ENCODE peak calls at places on chromosome 10, in six cellular contexts. One of them, this sample, is unnamed.
A peak's percentile ranks its signal among the peaks of the same experiment; 100 is the strongest.

GRCh38 chr10:19913987-19914386 is 97.8 kb downstream of the PLXDC2 start:
- DNase-seq in MM.1S: no peak
- DNase-seq in PC-9: no peak
- DNase-seq in suprapubic skin: no peak
- DNase-seq in transverse colon: no peak
- DNase-seq in gastrocnemius medialis: no peak
- DNase-seq in this sample: no peak

GRCh38 chr10:63630928-63631685 is 109.9 kb downstream of the REEP3 start:
- DNase-seq in MM.1S: no peak
- DNase-seq in PC-9: no peak
- DNase-seq in suprapubic skin: no peak
- DNase-seq in transverse colon: no peak
- DNase-seq in gastrocnemius medialis: no peak
- DNase-seq in this sample: no peak

GRCh38 chr10:132479024-132479602 is 58.5 kb upstream of the INPP5A start:
- DNase-seq in MM.1S: no peak
- DNase-seq in PC-9: no peak
- DNase-seq in suprapubic skin: peak; percentile 50
- DNase-seq in transverse colon: no peak
- DNase-seq in gastrocnemius medialis: peak; percentile 13
- DNase-seq in this sample: no peak

GRCh38 chr10:3720228-3721019 is 64.6 kb downstream of the KLF6 start:
- DNase-seq in MM.1S: no peak
- DNase-seq in PC-9: no peak
- DNase-seq in suprapubic skin: peak; percentile 84
- DNase-seq in transverse colon: peak; percentile 23
- DNase-seq in gastrocnemius medialis: peak; percentile 91
- DNase-seq in this sample: peak; percentile 71

GRCh38 chr10:124093076-124093773 is at the start of gene CHST15:
- DNase-seq in MM.1S: peak; percentile 86
- DNase-seq in PC-9: peak; percentile 65
- DNase-seq in suprapubic skin: no peak
- DNase-seq in transverse colon: peak; percentile 46
- DNase-seq in gastrocnemius medialis: peak; percentile 36
- DNase-seq in this sample: peak; percentile 91

GRCh38 chr10:71964669-71965515 is 697 bp downstream of the CHST3 start:
- DNase-seq in MM.1S: no peak
- DNase-seq in PC-9: peak; percentile 43
- DNase-seq in suprapubic skin: peak; percentile 89
- DNase-seq in transverse colon: peak; percentile 44
- DNase-seq in gastrocnemius medialis: peak; percentile 60
- DNase-seq in this sample: peak; percentile 71

GRCh38 chr10:77159538-77160110 is 478.0 kb downstream of the KCNMA1 start:
- DNase-seq in MM.1S: no peak
- DNase-seq in PC-9: no peak
- DNase-seq in suprapubic skin: no peak
- DNase-seq in transverse colon: no peak
- DNase-seq in gastrocnemius medialis: no peak
- DNase-seq in this sample: no peak

GRCh38 chr10:114309111-114309651 is 70.1 kb downstream of the VWA2 start:
- DNase-seq in MM.1S: no peak
- DNase-seq in PC-9: no peak
- DNase-seq in suprapubic skin: peak; percentile 20
- DNase-seq in transverse colon: no peak
- DNase-seq in gastrocnemius medialis: no peak
- DNase-seq in this sample: no peak

GRCh38 chr10:67114945-67115344 is 189.1 kb downstream of the LRRTM3 start:
- DNase-seq in MM.1S: no peak
- DNase-seq in PC-9: no peak
- DNase-seq in suprapubic skin: no peak
- DNase-seq in transverse colon: no peak
- DNase-seq in gastrocnemius medialis: no peak
- DNase-seq in this sample: no peak

GRCh38 chr10:66860376-66860945 is 65.4 kb upstream of the LRRTM3 start:
- DNase-seq in MM.1S: no peak
- DNase-seq in PC-9: no peak
- DNase-seq in suprapubic skin: no peak
- DNase-seq in transverse colon: no peak
- DNase-seq in gastrocnemius medialis: no peak
- DNase-seq in this sample: no peak

GRCh38 chr10:92405006-92405924 is 114.3 kb downstream of the MARCHF5 start:
- DNase-seq in MM.1S: no peak
- DNase-seq in PC-9: no peak
- DNase-seq in suprapubic skin: no peak
- DNase-seq in transverse colon: no peak
- DNase-seq in gastrocnemius medialis: no peak
- DNase-seq in this sample: no peak

GRCh38 chr10:122853665-122854313 is 8.1 kb upstream of the CUZD1 start:
- DNase-seq in MM.1S: no peak
- DNase-seq in PC-9: no peak
- DNase-seq in suprapubic skin: no peak
- DNase-seq in transverse colon: no peak
- DNase-seq in gastrocnemius medialis: no peak
- DNase-seq in this sample: no peak

GRCh38 chr10:103193107-103193819 is at the start of gene NT5C2:
- DNase-seq in MM.1S: peak; percentile 78
- DNase-seq in PC-9: peak; percentile 60
- DNase-seq in suprapubic skin: peak; percentile 81
- DNase-seq in transverse colon: peak; percentile 88
- DNase-seq in gastrocnemius medialis: peak; percentile 80
- DNase-seq in this sample: peak; percentile 89

GRCh38 chr10:131517781-131518180 is 206.3 kb upstream of the TCERG1L start:
- DNase-seq in MM.1S: no peak
- DNase-seq in PC-9: no peak
- DNase-seq in suprapubic skin: no peak
- DNase-seq in transverse colon: no peak
- DNase-seq in gastrocnemius medialis: no peak
- DNase-seq in this sample: no peak

GRCh38 chr10:94288361-94289116 is 74.2 kb downstream of the NOC3L start:
- DNase-seq in MM.1S: no peak
- DNase-seq in PC-9: no peak
- DNase-seq in suprapubic skin: no peak
- DNase-seq in transverse colon: no peak
- DNase-seq in gastrocnemius medialis: no peak
- DNase-seq in this sample: no peak

GRCh38 chr10:13617146-13617545 is 30.4 kb downstream of the PRPF18 start:
- DNase-seq in MM.1S: no peak
- DNase-seq in PC-9: no peak
- DNase-seq in suprapubic skin: no peak
- DNase-seq in transverse colon: no peak
- DNase-seq in gastrocnemius medialis: no peak
- DNase-seq in this sample: no peak

GRCh38 chr10:99921948-99922347 is 87.8 kb downstream of the DNMBP start:
- DNase-seq in MM.1S: no peak
- DNase-seq in PC-9: peak; percentile 46
- DNase-seq in suprapubic skin: no peak
- DNase-seq in transverse colon: no peak
- DNase-seq in gastrocnemius medialis: no peak
- DNase-seq in this sample: peak; percentile 87

GRCh38 chr10:63711866-63712716 is 190.9 kb downstream of the REEP3 start:
- DNase-seq in MM.1S: no peak
- DNase-seq in PC-9: peak; percentile 98
- DNase-seq in suprapubic skin: peak; percentile 96
- DNase-seq in transverse colon: peak; percentile 95
- DNase-seq in gastrocnemius medialis: peak; percentile 97
- DNase-seq in this sample: peak; percentile 95

GRCh38 chr10:101047961-101048892 is 13.6 kb upstream of the KAZALD1 start:
- DNase-seq in MM.1S: no peak
- DNase-seq in PC-9: no peak
- DNase-seq in suprapubic skin: no peak
- DNase-seq in transverse colon: peak; percentile 26
- DNase-seq in gastrocnemius medialis: no peak
- DNase-seq in this sample: no peak

DNA sequence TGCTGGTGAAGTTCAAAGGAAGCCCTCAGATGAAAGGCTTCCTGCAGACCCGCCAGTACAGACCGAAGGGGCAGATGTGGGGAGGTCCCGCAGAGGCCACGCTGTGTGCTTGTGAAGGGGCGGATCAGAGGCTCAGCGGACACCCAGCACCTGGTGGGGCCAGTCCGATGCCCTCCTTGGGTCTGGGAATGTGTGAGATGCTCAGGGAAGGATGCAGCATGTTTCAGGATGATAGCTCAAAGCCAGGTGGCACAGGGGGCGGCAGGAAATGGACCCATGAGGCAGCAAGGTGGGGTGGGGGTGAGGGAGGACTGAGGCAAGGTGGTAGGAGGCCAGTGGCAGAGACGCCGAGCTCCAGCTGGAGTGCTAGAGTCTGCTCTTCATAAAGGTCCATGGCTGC is 27.9 kb upstream of the HSPA12A start:
- DNase-seq in MM.1S: no peak
- DNase-seq in PC-9: no peak
- DNase-seq in suprapubic skin: peak; percentile 61
- DNase-seq in transverse colon: no peak
- DNase-seq in gastrocnemius medialis: no peak
- DNase-seq in this sample: no peak
- H3K27ac ChIP-seq in MM.1S: no peak overlapping the region
- H3K27ac ChIP-seq in PC-9: no peak overlapping the region
- H3K27ac ChIP-seq in suprapubic skin: no peak overlapping the region
- H3K27ac ChIP-seq in transverse colon: no peak overlapping the region
- H3K27ac ChIP-seq in gastrocnemius medialis: no peak overlapping the region
- H3K27ac ChIP-seq in this sample: peak overlapping the region; percentile 89

GRCh38 chr10:43197834-43198681 is 59.8 kb downstream of the CSGALNACT2 start:
- DNase-seq in MM.1S: no peak
- DNase-seq in PC-9: no peak
- DNase-seq in suprapubic skin: no peak
- DNase-seq in transverse colon: no peak
- DNase-seq in gastrocnemius medialis: peak; percentile 7
- DNase-seq in this sample: no peak
- TF ChIP-seq CTCF in MM.1S: peak; percentile 41
- TF ChIP-seq CTCF in PC-9: peak; percentile 58
- TF ChIP-seq CTCF in suprapubic skin: no peak
- TF ChIP-seq CTCF in transverse colon: no peak
- TF ChIP-seq CTCF in gastrocnemius medialis: no peak
- TF ChIP-seq CTCF in this sample: no peak

GRCh38 chr10:78932861-78933260 is 135.9 kb upstream of the ZMIZ1 start:
- DNase-seq in MM.1S: no peak
- DNase-seq in PC-9: no peak
- DNase-seq in suprapubic skin: no peak
- DNase-seq in transverse colon: no peak
- DNase-seq in gastrocnemius medialis: no peak
- DNase-seq in this sample: no peak
- H3K27ac ChIP-seq in MM.1S: no peak overlapping the region
- H3K27ac ChIP-seq in PC-9: peak overlapping the region; percentile 50
- H3K27ac ChIP-seq in suprapubic skin: no peak overlapping the region
- H3K27ac ChIP-seq in transverse colon: no peak overlapping the region
- H3K27ac ChIP-seq in gastrocnemius medialis: no peak overlapping the region
- H3K27ac ChIP-seq in this sample: no peak overlapping the region

GRCh38 chr10:7826971-7827370 is 8.7 kb downstream of the TAF3 start:
- DNase-seq in MM.1S: no peak
- DNase-seq in PC-9: no peak
- DNase-seq in suprapubic skin: no peak
- DNase-seq in transverse colon: no peak
- DNase-seq in gastrocnemius medialis: no peak
- DNase-seq in this sample: peak; percentile 25
- TF ChIP-seq CTCF in MM.1S: no peak
- TF ChIP-seq CTCF in PC-9: no peak
- TF ChIP-seq CTCF in suprapubic skin: no peak
- TF ChIP-seq CTCF in transverse colon: no peak
- TF ChIP-seq CTCF in gastrocnemius medialis: no peak
- TF ChIP-seq CTCF in this sample: no peak

DNA sequence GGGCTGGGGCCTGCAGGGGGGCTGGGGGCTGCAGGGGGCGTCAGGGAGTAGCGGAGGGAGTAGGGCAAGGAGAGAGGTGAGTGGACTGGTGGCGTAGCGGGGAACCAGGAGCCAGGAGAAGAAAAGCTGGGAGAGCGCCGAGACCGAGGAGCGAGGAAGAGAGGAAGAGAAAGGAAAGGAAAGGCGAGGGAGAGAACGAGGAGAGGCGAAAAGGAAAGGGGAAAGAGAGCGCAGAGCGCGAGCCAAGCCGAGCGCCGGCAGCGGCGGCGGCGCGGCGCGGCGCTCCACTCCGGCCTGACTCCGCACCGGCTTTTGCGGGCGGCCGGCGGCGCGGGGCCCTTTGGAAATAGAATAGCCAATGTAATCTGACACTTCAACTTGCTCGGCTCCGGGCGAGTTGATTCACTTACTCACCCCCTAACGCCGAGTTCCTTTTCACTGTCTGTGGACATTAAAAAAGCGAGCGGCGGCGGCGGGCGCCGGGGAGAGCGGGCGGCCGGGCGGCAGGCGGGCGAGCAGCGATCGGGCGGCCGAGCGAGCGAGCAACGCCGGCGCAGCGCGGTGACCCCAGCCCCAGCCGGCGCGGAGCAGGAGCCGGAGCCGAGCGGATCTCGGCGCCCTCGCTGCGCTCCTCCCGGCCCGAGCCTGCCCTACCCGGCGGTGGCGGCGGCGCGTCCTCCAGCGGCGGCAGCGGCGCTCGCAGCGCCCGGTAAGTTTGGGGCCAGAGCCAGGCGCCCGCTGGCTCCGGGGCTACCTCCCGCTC is at the start of gene ZMIZ1:
- DNase-seq in MM.1S: peak; percentile 89
- DNase-seq in PC-9: peak; percentile 93
- DNase-seq in suprapubic skin: peak; percentile 94
- DNase-seq in transverse colon: peak; percentile 91
- DNase-seq in gastrocnemius medialis: peak; percentile 91
- DNase-seq in this sample: peak; percentile 96
- H3K27ac ChIP-seq in MM.1S: peak within 1 kb of the TSS; percentile 39
- H3K27ac ChIP-seq in PC-9: peak within 1 kb of the TSS; percentile 33
- H3K27ac ChIP-seq in suprapubic skin: peak within 1 kb of the TSS; percentile 98
- H3K27ac ChIP-seq in transverse colon: peak within 1 kb of the TSS; percentile 98
- H3K27ac ChIP-seq in gastrocnemius medialis: peak within 1 kb of the TSS; percentile 98
- H3K27ac ChIP-seq in this sample: peak within 1 kb of the TSS; percentile 100

GRCh38 chr10:48649349-48649944 is 35.2 kb upstream of the WDFY4 start:
- DNase-seq in MM.1S: no peak
- DNase-seq in PC-9: no peak
- DNase-seq in suprapubic skin: no peak
- DNase-seq in transverse colon: no peak
- DNase-seq in gastrocnemius medialis: no peak
- DNase-seq in this sample: no peak
- TF ChIP-seq CTCF in MM.1S: no peak
- TF ChIP-seq CTCF in PC-9: no peak
- TF ChIP-seq CTCF in suprapubic skin: no peak
- TF ChIP-seq CTCF in transverse colon: no peak
- TF ChIP-seq CTCF in gastrocnemius medialis: no peak
- TF ChIP-seq CTCF in this sample: no peak

GRCh38 chr10:86673827-86674581 is 5.7 kb downstream of the LDB3 start:
- DNase-seq in MM.1S: no peak
- DNase-seq in PC-9: peak; percentile 23
- DNase-seq in suprapubic skin: no peak
- DNase-seq in transverse colon: no peak
- DNase-seq in gastrocnemius medialis: peak; percentile 96
- DNase-seq in this sample: no peak
- H3K27ac ChIP-seq in MM.1S: no peak overlapping the region
- H3K27ac ChIP-seq in PC-9: no peak overlapping the region
- H3K27ac ChIP-seq in suprapubic skin: no peak overlapping the region
- H3K27ac ChIP-seq in transverse colon: peak overlapping the region; percentile 21
- H3K27ac ChIP-seq in gastrocnemius medialis: peak overlapping the region; percentile 99
- H3K27ac ChIP-seq in this sample: no peak overlapping the region

This sample was measured in RWPE1.